ENCODE peak calls at places on chromosome 18, in ten cellular contexts. One of them, this sample, is unnamed.

GRCh38 chr18:79951545-79952456 is at the start of gene SLC66A2:
- DNase-seq in prostate gland: peak; percentile 88
- DNase-seq in brain microvascular endothelial cell: peak; percentile 77
- DNase-seq in A549: peak; percentile 43
- DNase-seq in IMR-90: peak; percentile 83
- DNase-seq in activated CD8-positive, alpha-beta T cell treated with anti-CD3 and anti-CD28 coated beads for 36 hours: peak; percentile 93
- DNase-seq in HFF-Myc: peak; percentile 36
- DNase-seq in neural crest cell: peak; percentile 90
- DNase-seq in PC-3: peak; percentile 89
- DNase-seq in left ventricle myocardium inferior: peak; percentile 94
- DNase-seq in this sample: peak; percentile 97

GRCh38 chr18:49519041-49519971 is 32.3 kb upstream of the C18orf32 start:
- DNase-seq in neural crest cell: peak; percentile 8
- DNase-seq in brain microvascular endothelial cell: no peak
- DNase-seq in HFF-Myc: no peak
- DNase-seq in left ventricle myocardium inferior: no peak
- DNase-seq in prostate gland: no peak
- DNase-seq in activated CD8-positive, alpha-beta T cell treated with anti-CD3 and anti-CD28 coated beads for 36 hours: no peak
- DNase-seq in A549: no peak
- DNase-seq in PC-3: no peak
- DNase-seq in IMR-90: no peak
- DNase-seq in this sample: no peak

GRCh38 chr18:54284967-54285785 is 15.9 kb downstream of the POLI start:
- DNase-seq in A549: no peak
- DNase-seq in HFF-Myc: no peak
- DNase-seq in PC-3: peak; percentile 74
- DNase-seq in left ventricle myocardium inferior: peak; percentile 55
- DNase-seq in neural crest cell: no peak
- DNase-seq in brain microvascular endothelial cell: peak; percentile 79
- DNase-seq in IMR-90: peak; percentile 75
- DNase-seq in prostate gland: no peak
- DNase-seq in activated CD8-positive, alpha-beta T cell treated with anti-CD3 and anti-CD28 coated beads for 36 hours: peak; percentile 92
- DNase-seq in this sample: peak; percentile 52

GRCh38 chr18:47969851-47970250 is 39.4 kb upstream of the SMAD2 start:
- DNase-seq in left ventricle myocardium inferior: no peak
- DNase-seq in IMR-90: no peak
- DNase-seq in activated CD8-positive, alpha-beta T cell treated with anti-CD3 and anti-CD28 coated beads for 36 hours: no peak
- DNase-seq in neural crest cell: no peak
- DNase-seq in A549: no peak
- DNase-seq in PC-3: no peak
- DNase-seq in HFF-Myc: no peak
- DNase-seq in brain microvascular endothelial cell: peak; percentile 67
- DNase-seq in prostate gland: no peak
- DNase-seq in this sample: no peak

GRCh38 chr18:37484893-37485834 is 80.4 kb downstream of the CELF4 start:
- DNase-seq in HFF-Myc: no peak
- DNase-seq in prostate gland: no peak
- DNase-seq in A549: peak; percentile 29
- DNase-seq in neural crest cell: peak; percentile 42
- DNase-seq in PC-3: no peak
- DNase-seq in brain microvascular endothelial cell: no peak
- DNase-seq in activated CD8-positive, alpha-beta T cell treated with anti-CD3 and anti-CD28 coated beads for 36 hours: peak; percentile 38
- DNase-seq in left ventricle myocardium inferior: no peak
- DNase-seq in IMR-90: peak; percentile 5
- DNase-seq in this sample: peak; percentile 47

GRCh38 chr18:67385455-67385854 is 131.1 kb downstream of the DSEL start:
- DNase-seq in left ventricle myocardium inferior: no peak
- DNase-seq in IMR-90: peak; percentile 47
- DNase-seq in brain microvascular endothelial cell: peak; percentile 86
- DNase-seq in neural crest cell: no peak
- DNase-seq in activated CD8-positive, alpha-beta T cell treated with anti-CD3 and anti-CD28 coated beads for 36 hours: no peak
- DNase-seq in HFF-Myc: no peak
- DNase-seq in PC-3: no peak
- DNase-seq in prostate gland: no peak
- DNase-seq in A549: no peak
- DNase-seq in this sample: no peak

GRCh38 chr18:28837100-28837499 is 660.2 kb upstream of the CDH2 start:
- DNase-seq in A549: no peak
- DNase-seq in brain microvascular endothelial cell: no peak
- DNase-seq in HFF-Myc: no peak
- DNase-seq in IMR-90: no peak
- DNase-seq in activated CD8-positive, alpha-beta T cell treated with anti-CD3 and anti-CD28 coated beads for 36 hours: no peak
- DNase-seq in left ventricle myocardium inferior: no peak
- DNase-seq in neural crest cell: no peak
- DNase-seq in PC-3: no peak
- DNase-seq in prostate gland: no peak
- DNase-seq in this sample: no peak

GRCh38 chr18:79916546-79917350 is 34.7 kb downstream of the SLC66A2 start:
- DNase-seq in prostate gland: peak; percentile 3
- DNase-seq in activated CD8-positive, alpha-beta T cell treated with anti-CD3 and anti-CD28 coated beads for 36 hours: no peak
- DNase-seq in IMR-90: no peak
- DNase-seq in A549: no peak
- DNase-seq in HFF-Myc: no peak
- DNase-seq in brain microvascular endothelial cell: no peak
- DNase-seq in PC-3: no peak
- DNase-seq in left ventricle myocardium inferior: no peak
- DNase-seq in neural crest cell: no peak
- DNase-seq in this sample: no peak

GRCh38 chr18:12248926-12249720 is 5.0 kb upstream of the CIDEA start:
- DNase-seq in IMR-90: no peak
- DNase-seq in neural crest cell: no peak
- DNase-seq in activated CD8-positive, alpha-beta T cell treated with anti-CD3 and anti-CD28 coated beads for 36 hours: no peak
- DNase-seq in HFF-Myc: no peak
- DNase-seq in PC-3: no peak
- DNase-seq in A549: no peak
- DNase-seq in left ventricle myocardium inferior: no peak
- DNase-seq in brain microvascular endothelial cell: no peak
- DNase-seq in prostate gland: no peak
- DNase-seq in this sample: no peak

GRCh38 chr18:13597068-13597467 is 129.3 kb downstream of the FAM210A start:
- DNase-seq in IMR-90: no peak
- DNase-seq in HFF-Myc: no peak
- DNase-seq in brain microvascular endothelial cell: no peak
- DNase-seq in neural crest cell: no peak
- DNase-seq in activated CD8-positive, alpha-beta T cell treated with anti-CD3 and anti-CD28 coated beads for 36 hours: no peak
- DNase-seq in PC-3: no peak
- DNase-seq in left ventricle myocardium inferior: no peak
- DNase-seq in A549: no peak
- DNase-seq in prostate gland: no peak
- DNase-seq in this sample: no peak

GRCh38 chr18:2173464-2173863 is 397.8 kb downstream of the METTL4 start:
- DNase-seq in HFF-Myc: peak; percentile 69
- DNase-seq in A549: no peak
- DNase-seq in left ventricle myocardium inferior: peak; percentile 43
- DNase-seq in activated CD8-positive, alpha-beta T cell treated with anti-CD3 and anti-CD28 coated beads for 36 hours: no peak
- DNase-seq in IMR-90: peak; percentile 48
- DNase-seq in PC-3: peak; percentile 59
- DNase-seq in neural crest cell: no peak
- DNase-seq in brain microvascular endothelial cell: peak; percentile 95
- DNase-seq in prostate gland: no peak
- DNase-seq in this sample: no peak

GRCh38 chr18:42882146-42882545 is 233.3 kb downstream of the RIT2 start:
- DNase-seq in HFF-Myc: no peak
- DNase-seq in left ventricle myocardium inferior: no peak
- DNase-seq in brain microvascular endothelial cell: peak; percentile 28
- DNase-seq in PC-3: no peak
- DNase-seq in IMR-90: no peak
- DNase-seq in prostate gland: no peak
- DNase-seq in activated CD8-positive, alpha-beta T cell treated with anti-CD3 and anti-CD28 coated beads for 36 hours: no peak
- DNase-seq in neural crest cell: no peak
- DNase-seq in A549: no peak
- DNase-seq in this sample: no peak

GRCh38 chr18:72867721-72868665 is at the start of gene NETO1:
- DNase-seq in neural crest cell: peak; percentile 42
- DNase-seq in left ventricle myocardium inferior: no peak
- DNase-seq in activated CD8-positive, alpha-beta T cell treated with anti-CD3 and anti-CD28 coated beads for 36 hours: no peak
- DNase-seq in PC-3: peak; percentile 41
- DNase-seq in HFF-Myc: no peak
- DNase-seq in IMR-90: no peak
- DNase-seq in A549: no peak
- DNase-seq in prostate gland: no peak
- DNase-seq in brain microvascular endothelial cell: no peak
- DNase-seq in this sample: peak; percentile 49

DNA sequence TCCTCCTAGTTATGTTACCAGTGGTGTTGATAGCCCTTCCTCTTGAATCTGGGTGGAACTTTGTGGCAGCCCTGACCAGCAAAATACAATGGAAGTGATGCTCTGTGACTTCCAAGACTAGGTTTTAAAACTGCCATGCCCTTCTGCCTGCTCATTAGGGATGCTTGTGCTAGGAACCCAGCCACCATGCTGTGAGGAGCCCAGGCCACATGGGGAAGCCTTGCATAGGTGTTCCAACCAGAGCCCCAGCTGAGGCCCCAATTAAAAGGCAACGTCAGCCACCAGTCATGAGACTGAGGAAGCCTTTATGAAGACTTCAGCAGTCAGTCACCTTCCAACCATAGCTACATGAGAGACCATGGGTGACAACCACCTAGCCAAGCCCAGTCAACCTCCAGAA is 14.0 kb upstream of the MAPRE2 start:
- DNase-seq in brain microvascular endothelial cell: no peak
- DNase-seq in left ventricle myocardium inferior: no peak
- DNase-seq in neural crest cell: no peak
- DNase-seq in activated CD8-positive, alpha-beta T cell treated with anti-CD3 and anti-CD28 coated beads for 36 hours: peak; percentile 55
- DNase-seq in PC-3: no peak
- DNase-seq in HFF-Myc: no peak
- DNase-seq in A549: no peak
- DNase-seq in IMR-90: no peak
- DNase-seq in prostate gland: no peak
- DNase-seq in this sample: no peak
- TF ChIP-seq CTCF in brain microvascular endothelial cell: no peak
- TF ChIP-seq CTCF in left ventricle myocardium inferior: no peak
- TF ChIP-seq CTCF in neural crest cell: no peak
- TF ChIP-seq CTCF in activated CD8-positive, alpha-beta T cell treated with anti-CD3 and anti-CD28 coated beads for 36 hours: no peak
- TF ChIP-seq CTCF in PC-3: no peak
- TF ChIP-seq CTCF in HFF-Myc: no peak
- TF ChIP-seq CTCF in A549: no peak
- TF ChIP-seq CTCF in IMR-90: no peak
- TF ChIP-seq CTCF in prostate gland: no peak
- TF ChIP-seq CTCF in this sample: no peak

DNA sequence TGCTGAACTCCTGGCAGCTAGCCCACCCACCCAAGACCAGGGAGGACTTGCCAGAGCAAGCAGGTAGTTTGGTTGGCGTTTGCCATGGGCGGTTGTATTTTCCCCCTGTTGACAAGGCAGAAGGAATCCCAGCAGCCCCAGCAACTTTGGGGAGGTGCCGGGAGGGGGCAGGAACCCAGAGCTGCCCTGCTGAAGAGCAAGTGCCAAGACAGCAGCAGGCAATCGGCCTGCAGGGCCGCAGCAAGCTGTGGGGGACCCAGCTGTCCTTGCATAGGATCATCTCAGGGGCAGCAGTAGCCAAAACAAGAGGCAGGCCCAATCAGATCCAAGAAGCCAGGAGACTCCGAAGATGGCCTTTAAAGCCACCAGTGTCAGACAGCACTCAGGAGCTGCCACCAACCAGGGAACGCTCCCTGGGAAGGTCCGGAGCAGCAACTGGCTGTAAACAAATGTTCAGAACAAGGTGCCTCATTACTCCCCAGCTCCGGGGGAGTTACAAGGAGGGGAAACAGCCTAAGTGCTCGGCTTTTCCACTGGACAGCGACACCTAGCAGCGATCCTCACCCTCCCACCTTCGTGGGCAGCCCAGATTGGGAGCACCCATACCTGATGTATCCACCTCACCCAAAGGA is 2.1 kb downstream of the ST8SIA5 start:
- DNase-seq in PC-3: no peak
- DNase-seq in HFF-Myc: no peak
- DNase-seq in brain microvascular endothelial cell: no peak
- DNase-seq in IMR-90: no peak
- DNase-seq in neural crest cell: no peak
- DNase-seq in activated CD8-positive, alpha-beta T cell treated with anti-CD3 and anti-CD28 coated beads for 36 hours: no peak
- DNase-seq in left ventricle myocardium inferior: no peak
- DNase-seq in prostate gland: no peak
- DNase-seq in A549: no peak
- DNase-seq in this sample: no peak
- TF ChIP-seq CTCF in PC-3: no peak
- TF ChIP-seq CTCF in HFF-Myc: peak; percentile 6
- TF ChIP-seq CTCF in brain microvascular endothelial cell: peak; percentile 26
- TF ChIP-seq CTCF in IMR-90: no peak
- TF ChIP-seq CTCF in neural crest cell: no peak
- TF ChIP-seq CTCF in activated CD8-positive, alpha-beta T cell treated with anti-CD3 and anti-CD28 coated beads for 36 hours: no peak
- TF ChIP-seq CTCF in left ventricle myocardium inferior: peak; percentile 34
- TF ChIP-seq CTCF in prostate gland: no peak
- TF ChIP-seq CTCF in A549: no peak
- TF ChIP-seq CTCF in this sample: no peak

GRCh38 chr18:63336366-63337099 is 17.0 kb upstream of the BCL2 start:
- DNase-seq in neural crest cell: no peak
- DNase-seq in prostate gland: no peak
- DNase-seq in IMR-90: peak; percentile 96
- DNase-seq in activated CD8-positive, alpha-beta T cell treated with anti-CD3 and anti-CD28 coated beads for 36 hours: no peak
- DNase-seq in A549: no peak
- DNase-seq in HFF-Myc: peak; percentile 77
- DNase-seq in left ventricle myocardium inferior: no peak
- DNase-seq in brain microvascular endothelial cell: peak; percentile 77
- DNase-seq in PC-3: peak; percentile 93
- DNase-seq in this sample: no peak

GRCh38 chr18:63342206-63342605 is 22.6 kb upstream of the BCL2 start:
- DNase-seq in brain microvascular endothelial cell: no peak
- DNase-seq in PC-3: peak; percentile 52
- DNase-seq in IMR-90: peak; percentile 28
- DNase-seq in A549: peak; percentile 64
- DNase-seq in activated CD8-positive, alpha-beta T cell treated with anti-CD3 and anti-CD28 coated beads for 36 hours: peak; percentile 53
- DNase-seq in HFF-Myc: no peak
- DNase-seq in prostate gland: no peak
- DNase-seq in left ventricle myocardium inferior: no peak
- DNase-seq in neural crest cell: peak; percentile 31
- DNase-seq in this sample: peak; percentile 52

GRCh38 chr18:63344918-63345317 is 22.1 kb downstream of the KDSR start:
- DNase-seq in PC-3: no peak
- DNase-seq in IMR-90: no peak
- DNase-seq in A549: no peak
- DNase-seq in HFF-Myc: no peak
- DNase-seq in prostate gland: no peak
- DNase-seq in activated CD8-positive, alpha-beta T cell treated with anti-CD3 and anti-CD28 coated beads for 36 hours: no peak
- DNase-seq in brain microvascular endothelial cell: no peak
- DNase-seq in left ventricle myocardium inferior: no peak
- DNase-seq in neural crest cell: no peak
- DNase-seq in this sample: no peak

GRCh38 chr18:63344263-63344662 is 22.7 kb downstream of the KDSR start:
- DNase-seq in HFF-Myc: no peak
- DNase-seq in brain microvascular endothelial cell: no peak
- DNase-seq in PC-3: no peak
- DNase-seq in IMR-90: no peak
- DNase-seq in left ventricle myocardium inferior: no peak
- DNase-seq in activated CD8-positive, alpha-beta T cell treated with anti-CD3 and anti-CD28 coated beads for 36 hours: no peak
- DNase-seq in neural crest cell: no peak
- DNase-seq in A549: no peak
- DNase-seq in prostate gland: no peak
- DNase-seq in this sample: no peak

GRCh38 chr18:63339920-63340484 is 20.4 kb upstream of the BCL2 start:
- DNase-seq in PC-3: peak; percentile 46
- DNase-seq in HFF-Myc: no peak
- DNase-seq in IMR-90: peak; percentile 41
- DNase-seq in A549: no peak
- DNase-seq in prostate gland: no peak
- DNase-seq in neural crest cell: peak; percentile 44
- DNase-seq in brain microvascular endothelial cell: no peak
- DNase-seq in activated CD8-positive, alpha-beta T cell treated with anti-CD3 and anti-CD28 coated beads for 36 hours: peak; percentile 75
- DNase-seq in left ventricle myocardium inferior: no peak
- DNase-seq in this sample: no peak
- TF ChIP-seq CTCF in PC-3: peak; percentile 71
- TF ChIP-seq CTCF in HFF-Myc: peak; percentile 64
- TF ChIP-seq CTCF in IMR-90: peak; percentile 54
- TF ChIP-seq CTCF in A549: peak; percentile 45
- TF ChIP-seq CTCF in prostate gland: no peak
- TF ChIP-seq CTCF in neural crest cell: peak; percentile 69
- TF ChIP-seq CTCF in brain microvascular endothelial cell: peak; percentile 69
- TF ChIP-seq CTCF in activated CD8-positive, alpha-beta T cell treated with anti-CD3 and anti-CD28 coated beads for 36 hours: peak; percentile 73
- TF ChIP-seq CTCF in left ventricle myocardium inferior: peak; percentile 59
- TF ChIP-seq CTCF in this sample: peak; percentile 9

GRCh38 chr18:57816208-57816999 is 13.3 kb upstream of the ATP8B1 start:
- DNase-seq in A549: no peak
- DNase-seq in IMR-90: no peak
- DNase-seq in activated CD8-positive, alpha-beta T cell treated with anti-CD3 and anti-CD28 coated beads for 36 hours: no peak
- DNase-seq in HFF-Myc: no peak
- DNase-seq in brain microvascular endothelial cell: no peak
- DNase-seq in neural crest cell: no peak
- DNase-seq in left ventricle myocardium inferior: no peak
- DNase-seq in PC-3: no peak
- DNase-seq in prostate gland: no peak
- DNase-seq in this sample: no peak
- TF ChIP-seq CTCF in A549: no peak
- TF ChIP-seq CTCF in IMR-90: no peak
- TF ChIP-seq CTCF in activated CD8-positive, alpha-beta T cell treated with anti-CD3 and anti-CD28 coated beads for 36 hours: no peak
- TF ChIP-seq CTCF in HFF-Myc: no peak
- TF ChIP-seq CTCF in brain microvascular endothelial cell: no peak
- TF ChIP-seq CTCF in neural crest cell: no peak
- TF ChIP-seq CTCF in left ventricle myocardium inferior: no peak
- TF ChIP-seq CTCF in PC-3: no peak
- TF ChIP-seq CTCF in prostate gland: no peak
- TF ChIP-seq CTCF in this sample: no peak

This sample was measured in GM13976.